ENCODE peak calls at places on chromosome 15, in five cellular contexts. S, P, E, L and M are unnamed samples.

GRCh38 chr15:29141908-29142747 is 127.5 kb downstream of the NSMCE3 start:
- DNase-seq in S (no peak), P (no peak), E (no peak), L (no peak), M (no peak)

GRCh38 chr15:59244337-59244736 is 37.7 kb downstream of the LDHAL6B start:
- DNase-seq in S (no peak), P (no peak), E (no peak), L (no peak), M (no peak)

GRCh38 chr15:94397377-94397776 is 166.0 kb downstream of the MCTP2 start:
- DNase-seq in S (no peak), P (no peak), E (no peak), L (no peak), M (no peak)

GRCh38 chr15:95247068-95247984 is 1016.0 kb downstream of the MCTP2 start:
- DNase-seq in S (peak), P (no peak), E (peak), L (no peak), M (no peak)

GRCh38 chr15:26771168-26771916 is 1.5 kb downstream of the GABRB3 start:
- DNase-seq in S (no peak), P (no peak), E (no peak), L (no peak), M (no peak)

GRCh38 chr15:59998256-59999063 is 5.7 kb upstream of the FOXB1 start:
- DNase-seq in S (no peak), P (no peak), E (no peak), L (no peak), M (no peak)

GRCh38 chr15:47711654-47712053 is 5.7 kb upstream of the SEMA6D start:
- DNase-seq in S (peak), P (no peak), E (no peak), L (no peak), M (no peak)

GRCh38 chr15:74542192-74543042 is 1.4 kb downstream of the ARID3B start:
- DNase-seq in S (no peak), P (no peak), E (no peak), L (no peak), M (no peak)

GRCh38 chr15:63991706-63992105 is 54.6 kb downstream of the DAPK2 start:
- DNase-seq in S (no peak), P (no peak), E (no peak), L (no peak), M (no peak)

GRCh38 chr15:83178387-83178786 is 29.2 kb downstream of the HDGFL3 start:
- DNase-seq in S (no peak), P (no peak), E (no peak), L (no peak), M (no peak)

GRCh38 chr15:100340721-100341661 is 784 bp downstream of the ADAMTS17 start:
- DNase-seq in S (no peak), P (no peak), E (no peak), L (no peak), M (no peak)

GRCh38 chr15:48644827-48645557 is 517 bp downstream of the FBN1 start:
- DNase-seq in S (no peak), P (peak), E (no peak), L (peak), M (peak)

GRCh38 chr15:40333922-40334492 is 6.7 kb downstream of the CCDC9B start:
- DNase-seq in S (peak), P (no peak), E (no peak), L (peak), M (peak)

GRCh38 chr15:98815207-98815606 is 166.9 kb downstream of the IGF1R start:
- DNase-seq in S (no peak), P (no peak), E (no peak), L (no peak), M (no peak)

GRCh38 chr15:22810735-22811338 is 24.4 kb downstream of the NIPA1 start:
- DNase-seq in S (no peak), P (no peak), E (no peak), L (no peak), M (peak)

GRCh38 chr15:94266789-94267188 is 35.4 kb downstream of the MCTP2 start:
- DNase-seq in S (no peak), P (no peak), E (no peak), L (no peak), M (no peak)

GRCh38 chr15:93173369-93173768 is 84.4 kb upstream of the RGMA start:
- DNase-seq in S (peak), P (no peak), E (no peak), L (no peak), M (no peak)

GRCh38 chr15:64182859-64183258 is 20.0 kb upstream of the PPIB start:
- DNase-seq in S (no peak), P (no peak), E (no peak), L (no peak), M (no peak)

GRCh38 chr15:68230157-68231100 is 901 bp upstream of the CLN6 start:
- DNase-seq in S (peak), P (no peak), E (no peak), L (no peak), M (peak)

GRCh38 chr15:71595846-71596553 is 214.4 kb upstream of the NR2E3 start:
- DNase-seq in S (peak), P (no peak), E (no peak), L (no peak), M (no peak)
- H3K4me3 ChIP-seq in S (no peak), P (no peak), E (no peak), L (no peak), M (no peak)

GRCh38 chr15:28097656-28098359 is 1.3 kb downstream of the OCA2 start:
- DNase-seq in S (no peak), P (no peak), E (no peak), L (no peak), M (no peak)

GRCh38 chr15:28098360-28098765 is 752 bp downstream of the OCA2 start:
- DNase-seq in S (no peak), P (no peak), E (no peak), L (no peak), M (peak)

GRCh38 chr15:28099555-28100140 is 533 bp upstream of the OCA2 start:
- DNase-seq in S (no peak), P (no peak), E (no peak), L (no peak), M (no peak)

GRCh38 chr15:28100516-28101195 is 1.5 kb upstream of the OCA2 start:
- DNase-seq in S (no peak), P (no peak), E (no peak), L (no peak), M (no peak)

DNA sequence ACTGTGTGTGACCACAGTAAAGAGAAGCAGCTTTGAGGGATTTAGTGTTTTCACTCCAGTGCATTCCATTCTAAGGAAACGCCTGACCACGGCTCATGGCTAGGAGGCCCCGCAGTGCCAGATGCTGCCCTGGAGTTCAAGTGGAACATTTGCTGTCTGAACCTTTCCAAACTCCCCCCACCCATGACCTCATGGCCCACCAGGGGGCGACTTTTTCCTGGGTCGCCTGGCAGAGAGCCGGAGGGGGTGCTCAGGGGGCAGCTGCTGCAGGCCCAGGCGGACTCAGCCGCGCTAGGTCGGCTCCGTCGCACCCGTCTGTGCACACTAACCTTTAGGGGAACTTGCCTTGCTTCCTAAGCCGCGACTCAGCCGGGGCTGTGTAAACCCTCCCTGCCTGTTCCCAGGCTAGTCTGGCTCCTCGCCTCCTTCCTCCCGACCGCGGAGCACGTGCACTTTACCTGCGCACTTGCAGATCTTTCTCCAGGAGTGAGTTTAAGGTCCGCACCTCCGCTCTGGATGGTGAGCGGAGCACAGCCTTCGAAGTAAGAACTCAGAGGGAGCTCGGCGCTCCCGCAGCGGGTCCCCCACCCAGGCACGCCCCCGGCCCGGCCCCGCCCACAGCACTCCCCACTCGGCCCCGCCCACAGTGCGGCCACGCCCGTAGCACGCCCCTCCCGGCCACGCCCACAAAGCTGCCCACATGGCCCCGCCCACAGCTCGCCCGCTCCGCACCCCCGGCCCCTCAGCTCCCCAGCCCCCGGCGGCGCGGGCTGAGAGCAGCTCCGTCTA is at the start of gene OCA2:
- DNase-seq in S (peak), P (no peak), E (no peak), L (peak), M (peak)
- TF ChIP-seq CTCF in S (peak), P (no peak), E (no peak), L (peak), M (no peak)

DNA sequence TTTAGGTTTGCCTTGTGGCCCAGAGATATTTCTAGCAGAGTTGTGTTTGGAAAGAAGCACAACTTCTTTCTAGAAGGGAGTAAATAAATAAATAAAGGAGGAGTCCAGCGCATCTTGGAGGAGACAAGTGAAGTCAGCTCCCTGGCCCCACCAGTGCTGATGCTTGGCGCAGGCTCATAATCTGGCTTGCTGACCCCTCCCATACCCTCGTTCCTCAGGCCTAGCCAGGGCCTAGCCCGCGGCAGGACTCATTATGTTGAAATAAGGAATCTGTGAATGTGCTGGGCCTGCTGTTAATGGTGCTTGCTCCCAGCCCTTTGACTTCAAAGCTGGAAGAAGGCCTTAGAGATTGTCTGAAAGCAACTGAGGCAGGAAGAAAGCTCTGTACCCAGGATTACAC is 3.1 kb downstream of the ZNF710 start:
- DNase-seq in S (no peak), P (peak), E (no peak), L (peak), M (peak)
- H3K4me3 ChIP-seq in S (peak), P (no peak), E (no peak), L (no peak), M (no peak)

DNA sequence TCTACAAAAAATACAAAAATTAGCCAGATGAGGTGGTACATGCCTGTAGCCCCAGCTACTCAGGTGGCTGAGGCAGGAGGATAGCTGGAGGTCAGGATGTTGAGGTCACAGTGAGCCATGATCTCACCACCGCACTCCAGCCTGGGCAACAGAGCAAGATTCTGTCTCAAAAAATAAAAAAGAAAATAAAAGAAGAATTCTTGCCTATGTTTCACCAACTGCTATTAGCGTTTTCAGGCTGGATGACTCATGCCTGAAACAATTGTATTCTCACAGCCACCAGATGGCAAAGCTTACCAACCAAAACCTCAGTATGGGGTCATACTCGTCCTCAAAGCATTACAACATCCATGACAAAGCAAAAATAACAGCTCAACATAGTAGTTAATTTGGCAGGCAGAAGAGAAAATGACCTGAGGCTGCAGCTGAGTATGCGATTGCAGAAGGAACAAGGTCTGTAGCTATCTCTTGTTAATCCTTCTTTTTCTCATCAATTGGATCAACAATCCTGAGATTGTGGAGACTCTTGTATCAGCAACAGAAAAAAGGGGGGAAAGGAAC is 52.2 kb downstream of the TP53BP1 start:
- DNase-seq in S (peak), P (peak), E (peak), L (peak), M (no peak)
- TF ChIP-seq CTCF in S (peak), P (peak), E (peak), L (peak), M (no peak)

GRCh38 chr15:70246623-70247200 is 149.0 kb upstream of the TLE3 start:
- DNase-seq in S (no peak), P (no peak), E (no peak), L (no peak), M (no peak)

GRCh38 chr15:70244978-70245542 is 147.3 kb upstream of the TLE3 start:
- DNase-seq in S (no peak), P (no peak), E (no peak), L (no peak), M (peak)

GRCh38 chr15:70248116-70249025 is 150.7 kb upstream of the TLE3 start:
- DNase-seq in S (no peak), P (no peak), E (no peak), L (no peak), M (peak)

GRCh38 chr15:70245932-70246622 is 148.4 kb upstream of the TLE3 start:
- DNase-seq in S (peak), P (peak), E (peak), L (peak), M (peak)

DNA sequence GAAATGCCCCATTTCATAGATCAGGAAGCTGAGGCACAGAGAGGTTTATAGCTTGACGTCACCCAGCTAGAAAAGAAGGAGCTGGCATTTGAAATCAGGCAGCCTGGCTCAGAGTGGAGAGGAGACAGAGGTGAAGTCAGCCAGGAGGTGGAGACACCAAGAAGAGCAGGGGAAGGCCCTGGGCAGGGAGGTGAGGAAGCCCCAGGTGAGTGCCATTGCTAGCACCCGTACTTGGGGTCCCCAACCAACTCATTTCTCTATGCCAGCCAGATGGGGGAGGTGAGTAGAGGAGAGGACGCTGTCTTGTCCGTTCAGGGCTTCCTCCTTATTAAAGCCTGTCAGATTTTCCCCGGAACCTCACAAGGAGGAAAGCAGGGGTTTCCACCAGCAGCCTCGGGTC is 149.6 kb upstream of the TLE3 start:
- DNase-seq in S (no peak), P (no peak), E (no peak), L (no peak), M (peak)
- H3K4me3 ChIP-seq in S (no peak), P (no peak), E (no peak), L (no peak), M (no peak)

GRCh38 chr15:77094397-77095030 is 23.6 kb upstream of the TSPAN3 start:
- DNase-seq in S (no peak), P (no peak), E (no peak), L (no peak), M (no peak)
- TF ChIP-seq CTCF in S (peak), P (no peak), E (peak), L (no peak), M (no peak)

GRCh38 chr15:66390670-66391069 is 4.0 kb downstream of the MAP2K1 start:
- DNase-seq in S (no peak), P (no peak), E (no peak), L (peak), M (no peak)

GRCh38 chr15:66388057-66388363 is 1.3 kb downstream of the MAP2K1 start:
- DNase-seq in S (no peak), P (no peak), E (no peak), L (no peak), M (no peak)

GRCh38 chr15:66388576-66388975 is 1.9 kb downstream of the MAP2K1 start:
- DNase-seq in S (no peak), P (no peak), E (no peak), L (no peak), M (no peak)

GRCh38 chr15:66389098-66389858 is 2.6 kb downstream of the MAP2K1 start:
- DNase-seq in S (no peak), P (no peak), E (no peak), L (no peak), M (no peak)

DNA sequence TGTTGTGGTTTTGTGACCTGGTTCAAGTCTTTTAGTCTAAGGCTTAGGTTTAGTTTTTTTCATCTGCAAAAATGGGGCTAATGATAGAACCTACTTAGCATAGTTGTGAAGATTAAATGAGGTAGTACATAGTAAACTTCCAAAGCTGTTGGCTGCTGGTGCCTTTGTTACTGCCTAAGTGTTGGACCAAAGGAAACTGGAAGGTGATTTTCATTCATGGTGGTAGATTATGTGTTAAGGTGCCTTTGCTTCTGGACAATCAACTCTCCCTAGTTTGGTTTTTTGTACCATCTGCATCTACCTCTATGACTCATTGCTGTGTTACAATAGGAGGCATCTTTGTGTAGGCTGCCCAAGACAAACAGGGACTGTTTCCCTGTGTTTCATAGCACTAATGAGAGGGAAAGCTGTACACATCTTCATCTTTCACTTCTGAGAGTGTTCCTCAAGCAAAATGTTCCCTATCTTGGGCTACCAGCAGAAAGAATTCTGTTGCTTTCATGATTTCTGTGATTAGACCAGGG is 3.2 kb downstream of the MAP2K1 start:
- DNase-seq in S (no peak), P (no peak), E (no peak), L (no peak), M (no peak)
- H3K4me3 ChIP-seq in S (no peak), P (no peak), E (no peak), L (no peak), M (no peak)